ENCODE peak calls at places on chromosomes 4 and X, in seven cellular contexts. N, L, H, I, V, E and U are unnamed samples.

GRCh38 chr4:7904942-7905341 is 34.7 kb downstream of the AFAP1 start:
- DNase-seq in H (no peak), V (no peak), N (peak; percentile 78), I (no peak), L (peak; percentile 83), E (peak; percentile 60), U (peak; percentile 95)

GRCh38 chrX:40637687-40638086 is 9.7 kb downstream of the CXorf38 start:
- DNase-seq in H (no peak), E (peak; percentile 43), V (no peak), N (no peak), L (no peak), I (no peak), U (no peak)

GRCh38 chr4:95304898-95305297 is 243.9 kb downstream of the UNC5C start:
- DNase-seq in L (no peak), V (no peak), H (no peak), N (no peak), E (peak; percentile 89), I (no peak), U (peak; percentile 66)

GRCh38 chrX:45714864-45715263 is 514.2 kb upstream of the DIPK2B start:
- DNase-seq in L (no peak), I (no peak), N (peak; percentile 22), H (no peak), E (peak; percentile 64), V (no peak), U (peak; percentile 52)

GRCh38 chr4:83389756-83390505 is 55.3 kb upstream of the HPSE start:
- DNase-seq in E (no peak), I (no peak), V (no peak), N (no peak), L (no peak), H (no peak), U (no peak)

GRCh38 chr4:26726655-26727387 is 133.8 kb upstream of the STIM2 start:
- DNase-seq in H (no peak), V (no peak), E (no peak), I (no peak), L (no peak), N (no peak), U (no peak)

GRCh38 chr4:147678796-147679549 is 5.0 kb downstream of the PRMT9 start:
- DNase-seq in H (no peak), E (no peak), I (no peak), V (no peak), N (no peak), L (no peak), U (no peak)

GRCh38 chrX:116198810-116199209 is 28.3 kb downstream of the AGTR2 start:
- DNase-seq in H (no peak), E (no peak), I (no peak), V (no peak), L (no peak), N (no peak), U (no peak)

GRCh38 chr4:37685726-37686372 is 327 bp downstream of the RELL1 start:
- DNase-seq in L (no peak), V (peak; percentile 34), N (peak; percentile 59), E (no peak), H (peak; percentile 57), I (peak; percentile 58), U (peak; percentile 48)
- H3K4me3 ChIP-seq in L (peak overlapping the region; percentile 83), V (peak overlapping the region; percentile 95), N (peak overlapping the region; percentile 82), E (peak overlapping the region; percentile 73), H (peak overlapping the region; percentile 61), I (peak overlapping the region; percentile 65), U (peak overlapping the region; percentile 91)

GRCh38 chr4:144583658-144584057 is 62.3 kb upstream of the HHIP start:
- DNase-seq in V (no peak), N (no peak), E (peak; percentile 72), L (no peak), I (no peak), H (no peak), U (peak; percentile 61)

GRCh38 chr4:144580421-144580820 is 65.5 kb upstream of the HHIP start:
- DNase-seq in N (no peak), V (no peak), H (no peak), L (no peak), I (no peak), E (no peak), U (peak; percentile 14)

GRCh38 chr4:144582975-144583374 is 63.0 kb upstream of the HHIP start:
- DNase-seq in H (no peak), V (no peak), E (no peak), L (no peak), I (no peak), N (no peak), U (peak; percentile 72)

GRCh38 chr4:144582105-144582850 is 63.7 kb upstream of the HHIP start:
- DNase-seq in H (no peak), V (no peak), I (no peak), E (peak; percentile 69), L (no peak), N (no peak), U (no peak)

DNA sequence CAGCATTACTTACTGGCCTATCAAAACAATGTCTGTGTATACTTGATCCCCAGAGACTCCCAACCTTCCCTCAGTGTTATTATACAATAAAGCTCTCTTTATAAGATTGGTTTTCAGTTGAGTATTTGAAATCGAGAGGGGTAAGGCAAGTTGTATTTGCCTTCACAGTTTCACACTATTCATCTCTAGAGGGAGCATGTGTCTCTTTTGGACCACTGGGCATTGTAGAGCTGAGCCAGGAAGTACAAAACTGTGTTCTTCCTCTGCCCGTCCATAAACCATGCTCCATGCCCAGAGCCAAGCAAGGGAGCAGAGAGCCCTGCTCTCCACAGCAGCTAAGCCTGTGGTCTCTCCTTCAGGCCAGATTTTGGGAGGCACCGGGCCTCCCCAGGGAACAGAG is 61.5 kb upstream of the HHIP start:
- DNase-seq in H (no peak), E (no peak), N (no peak), I (no peak), V (no peak), L (no peak), U (peak; percentile 49)
- TF ChIP-seq CTCF in H (no peak), E (no peak), N (no peak), I (no peak), V (no peak), L (no peak), U (peak; percentile 14)

GRCh38 chrX:53422091-53422914 is at the start of the genes RIBC1 and SMC1A:
- DNase-seq in H (peak; percentile 93), E (peak; percentile 98), N (peak; percentile 99), L (peak; percentile 92), I (peak; percentile 99), V (peak; percentile 84), U (peak; percentile 98)
- H3K4me3 ChIP-seq in H (peak within 1 kb of the TSS; percentile 92), E (peak within 1 kb of the TSS; percentile 87), N (peak within 1 kb of the TSS; percentile 77), L (peak within 1 kb of the TSS; percentile 71), I (peak within 1 kb of the TSS; percentile 57), V (peak within 1 kb of the TSS; percentile 82), U (peak within 1 kb of the TSS; percentile 70)

GRCh38 chrX:102858826-102859627 is 78.0 kb upstream of the RAB40AL start:
- DNase-seq in E (no peak), L (no peak), V (no peak), H (no peak), N (no peak), I (no peak), U (no peak)

GRCh38 chrX:102867254-102867653 is 69.8 kb upstream of the RAB40AL start:
- DNase-seq in E (peak; percentile 15), H (no peak), V (no peak), L (no peak), N (no peak), I (no peak), U (no peak)

GRCh38 chrX:102860235-102860634 is 76.8 kb upstream of the RAB40AL start:
- DNase-seq in H (no peak), V (no peak), I (no peak), E (no peak), L (no peak), N (no peak), U (no peak)

DNA sequence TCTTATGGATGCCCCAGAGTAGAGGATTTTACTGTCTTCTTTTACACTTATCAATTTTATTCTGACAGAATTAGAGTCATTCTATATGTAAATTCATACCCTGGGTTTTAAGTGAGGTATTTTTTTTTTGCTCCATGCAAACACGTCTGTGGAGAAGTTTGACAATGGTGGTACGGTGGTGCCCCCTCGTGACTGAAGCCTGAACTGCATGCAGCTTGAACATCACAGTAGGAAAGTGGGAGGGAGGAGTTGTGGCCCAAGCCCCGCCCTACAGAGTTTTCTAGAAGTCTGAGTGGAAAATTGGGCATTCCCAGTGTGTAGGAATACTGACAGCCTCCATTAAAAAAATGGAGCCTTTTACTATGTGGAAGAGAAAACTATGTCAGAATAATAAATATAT is 73.3 kb upstream of the RAB40AL start:
- DNase-seq in I (peak; percentile 85), N (peak; percentile 82), V (peak; percentile 80), H (peak; percentile 79), L (peak; percentile 47), E (peak; percentile 71), U (peak; percentile 84)
- TF ChIP-seq CTCF in I (peak; percentile 81), N (peak; percentile 82), V (peak; percentile 76), H (peak; percentile 73), L (peak; percentile 77), E (peak; percentile 85), U (peak; percentile 73)

DNA sequence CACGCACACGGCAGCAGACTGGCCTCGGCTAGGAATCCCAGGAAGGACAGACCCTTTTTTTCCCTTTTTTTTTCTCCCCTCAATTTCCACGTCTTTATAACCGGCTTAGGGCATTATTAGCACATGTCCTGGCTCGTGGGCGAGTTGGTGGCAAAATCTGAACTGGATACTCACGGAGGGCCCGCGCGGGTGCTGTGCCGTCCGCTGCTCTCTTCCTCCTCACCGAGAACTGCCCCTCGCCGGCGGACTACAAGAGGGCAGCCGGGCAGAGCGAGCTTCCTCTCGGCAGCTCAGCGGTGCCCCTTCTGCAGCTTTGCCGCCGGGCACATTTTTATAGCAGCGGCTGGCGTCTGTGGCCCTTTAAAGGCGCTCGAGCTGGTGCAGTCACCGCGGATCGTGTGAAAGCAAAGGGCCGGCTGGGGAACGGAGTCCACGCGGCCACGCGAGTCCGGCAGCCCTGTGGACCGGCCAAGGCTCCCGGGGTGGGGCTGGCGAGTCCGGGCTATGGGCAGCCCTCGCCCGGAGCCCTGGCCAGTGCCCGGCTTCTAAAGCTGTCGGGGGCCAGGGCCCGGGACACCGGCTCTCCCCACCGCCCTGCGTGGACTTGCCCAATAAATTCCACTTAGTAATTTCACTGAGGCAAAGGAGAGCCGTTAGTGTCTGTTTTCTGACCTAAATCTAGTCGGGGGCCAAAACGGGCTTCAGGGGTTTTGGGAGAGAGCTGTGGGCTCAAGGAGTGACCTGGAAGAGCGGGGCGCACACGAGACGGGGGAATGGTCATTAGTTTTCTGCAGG is 1.3 kb upstream of the CITED1 start:
- DNase-seq in V (peak; percentile 38), N (peak; percentile 41), H (peak; percentile 13), I (peak; percentile 63), E (peak; percentile 70), L (peak; percentile 37), U (peak; percentile 63)
- H3K4me3 ChIP-seq in V (peak overlapping the region; percentile 33), N (peak overlapping the region; percentile 42), H (peak overlapping the region; percentile 35), I (peak overlapping the region; percentile 66), E (peak overlapping the region; percentile 47), L (peak overlapping the region; percentile 61), U (peak overlapping the region; percentile 56)

GRCh38 chrX:134753185-134754008 is 95.1 kb upstream of the PLAC1 start:
- DNase-seq in I (no peak), H (no peak), N (no peak), V (no peak), L (no peak), E (peak; percentile 19), U (peak; percentile 76)

GRCh38 chrX:134764202-134764785 is 106.0 kb upstream of the PLAC1 start:
- DNase-seq in L (no peak), V (no peak), H (no peak), E (peak; percentile 30), I (no peak), N (no peak), U (no peak)

GRCh38 chrX:134760671-134761070 is 102.4 kb upstream of the PLAC1 start:
- DNase-seq in I (no peak), H (no peak), V (no peak), N (no peak), L (no peak), E (peak; percentile 77), U (peak; percentile 31)

GRCh38 chrX:134761788-134762187 is 103.5 kb upstream of the PLAC1 start:
- DNase-seq in E (no peak), I (no peak), H (no peak), L (no peak), V (no peak), N (no peak), U (peak; percentile 40)

GRCh38 chrX:134758652-134759051 is 100.4 kb upstream of the PLAC1 start:
- DNase-seq in H (no peak), N (no peak), V (no peak), L (no peak), E (no peak), I (no peak), U (no peak)
- TF ChIP-seq CTCF in H (no peak), N (no peak), V (no peak), L (no peak), E (no peak), I (no peak), U (no peak)